ENCODE peak calls at places on chromosomes 13 and 19, in nine cellular contexts. Z, I, V, P, D, B, J, W and R are unnamed samples.

GRCh38 chr19:16274466-16274865 is 50.2 kb upstream of the KLF2 start:
- DNase-seq in Z (no peak), I (no peak), V (no peak), P (no peak), D (no peak), B (no peak), J (no peak), W (no peak), R (no peak)

GRCh38 chr13:53161231-53161630 is 132.6 kb downstream of the OLFM4 start:
- DNase-seq in Z (no peak), I (no peak), V (no peak), P (no peak), D (no peak), B (no peak), J (no peak), W (no peak), R (no peak)

GRCh38 chr19:5228932-5229777 is 111.5 kb downstream of the PTPRS start:
- DNase-seq in Z (no peak), I (no peak), V (peak), P (no peak), D (no peak), B (no peak), J (no peak), W (no peak), R (peak)

GRCh38 chr19:50046649-50047503 is 21.1 kb downstream of the ZNF473 start:
- DNase-seq in Z (no peak), I (peak), V (peak), P (peak), D (peak), B (no peak), J (peak), W (peak), R (peak)

GRCh38 chr13:111248822-111249221 is 71.6 kb upstream of the TEX29 start:
- DNase-seq in Z (no peak), I (no peak), V (peak), P (no peak), D (no peak), B (no peak), J (peak), W (no peak), R (no peak)

GRCh38 chr19:6270822-6271221 is 9.0 kb downstream of the MLLT1 start:
- DNase-seq in Z (no peak), I (no peak), V (no peak), P (no peak), D (no peak), B (no peak), J (no peak), W (no peak), R (no peak)

GRCh38 chr19:42325308-42325895 is at the start of gene MEGF8:
- DNase-seq in Z (peak), I (peak), V (peak), P (peak), D (peak), B (peak), J (peak), W (peak), R (peak)

GRCh38 chr19:8922591-8922990 is 87.6 kb downstream of the MUC16 start:
- DNase-seq in Z (no peak), I (no peak), V (no peak), P (no peak), D (no peak), B (no peak), J (no peak), W (no peak), R (no peak)

GRCh38 chr19:11574689-11575088 is 2.8 kb downstream of the ACP5 start:
- DNase-seq in Z (no peak), I (no peak), V (no peak), P (no peak), D (no peak), B (no peak), J (no peak), W (no peak), R (no peak)

GRCh38 chr19:49056101-49056901 is 1.2 kb downstream of the CGB7 start:
- DNase-seq in Z (no peak), I (no peak), V (no peak), P (no peak), D (peak), B (peak), J (peak), W (no peak), R (peak)

GRCh38 chr13:28583661-28584091 is 75.3 kb upstream of the POMP start:
- DNase-seq in Z (no peak), I (no peak), V (no peak), P (no peak), D (peak), B (no peak), J (no peak), W (no peak), R (no peak)

GRCh38 chr19:47239610-47240296 is 8.8 kb upstream of the BBC3 start:
- DNase-seq in Z (no peak), I (peak), V (peak), P (peak), D (peak), B (no peak), J (peak), W (peak), R (peak)

GRCh38 chr13:112931028-112931934 is 37.7 kb upstream of the MCF2L start:
- DNase-seq in Z (peak), I (peak), V (peak), P (peak), D (peak), B (peak), J (peak), W (no peak), R (peak)

GRCh38 chr13:48411281-48412099 is 1.4 kb downstream of the LPAR6 start:
- DNase-seq in Z (no peak), I (no peak), V (no peak), P (peak), D (no peak), B (no peak), J (no peak), W (no peak), R (peak)

GRCh38 chr13:106205871-106206270 is 329.6 kb downstream of the EFNB2 start:
- DNase-seq in Z (no peak), I (no peak), V (no peak), P (no peak), D (no peak), B (no peak), J (no peak), W (no peak), R (no peak)

GRCh38 chr13:33577037-33577436 is 240.9 kb upstream of the RFC3 start:
- DNase-seq in Z (no peak), I (no peak), V (no peak), P (no peak), D (no peak), B (no peak), J (no peak), W (no peak), R (no peak)

GRCh38 chr13:109422163-109422562 is 364.2 kb downstream of the IRS2 start:
- DNase-seq in Z (no peak), I (no peak), V (no peak), P (no peak), D (no peak), B (no peak), J (no peak), W (no peak), R (no peak)

GRCh38 chr19:11657307-11657706 is 60.0 kb downstream of the ZNF627 start:
- DNase-seq in Z (no peak), I (no peak), V (peak), P (no peak), D (no peak), B (no peak), J (no peak), W (no peak), R (no peak)

GRCh38 chr19:40530091-40530901 is 46.4 kb upstream of the SHKBP1 start:
- DNase-seq in Z (no peak), I (no peak), V (no peak), P (no peak), D (peak), B (peak), J (no peak), W (peak), R (peak)

GRCh38 chr13:112355274-112355843 is 20.8 kb upstream of the SPACA7 start:
- DNase-seq in Z (no peak), I (no peak), V (no peak), P (no peak), D (no peak), B (no peak), J (no peak), W (no peak), R (no peak)

GRCh38 chr13:23657056-23657455 is 86.8 kb downstream of the TNFRSF19 start:
- DNase-seq in Z (no peak), I (no peak), V (no peak), P (no peak), D (no peak), B (no peak), J (no peak), W (no peak), R (no peak)

GRCh38 chr13:94660695-94661324 is 51.5 kb downstream of the SOX21 start:
- DNase-seq in Z (no peak), I (peak), V (peak), P (no peak), D (no peak), B (no peak), J (no peak), W (no peak), R (peak)

GRCh38 chr13:113588394-113589111 is 4.0 kb downstream of the TFDP1 start:
- DNase-seq in Z (no peak), I (no peak), V (no peak), P (no peak), D (no peak), B (no peak), J (no peak), W (no peak), R (no peak)

GRCh38 chr13:47519626-47520025 is 481.4 kb downstream of the SUCLA2 start:
- DNase-seq in Z (no peak), I (no peak), V (no peak), P (no peak), D (no peak), B (no peak), J (no peak), W (no peak), R (no peak)

GRCh38 chr19:10142701-10143375 is 23.1 kb upstream of the EIF3G start:
- DNase-seq in Z (no peak), I (no peak), V (no peak), P (no peak), D (no peak), B (no peak), J (no peak), W (no peak), R (no peak)

GRCh38 chr13:110536006-110536693 is 25.4 kb downstream of the RAB20 start:
- DNase-seq in Z (no peak), I (peak), V (no peak), P (no peak), D (no peak), B (no peak), J (peak), W (no peak), R (no peak)

GRCh38 chr13:42814868-42815267 is 33.5 kb downstream of the FAM216B start:
- DNase-seq in Z (peak), I (no peak), V (no peak), P (no peak), D (no peak), B (no peak), J (no peak), W (no peak), R (no peak)